ENCODE peak calls at places on chromosomes 16 and 17, in six cellular contexts. Y is GM12878, S is A549, M is K562, O is endothelial cell of umbilical vein, P is HepG2. F is an unnamed sample.
A peak's percentile ranks its signal among the peaks of the same experiment; 100 is the strongest.

GRCh38 chr17:7408341-7408740 is 696 bp downstream of the NLGN2 start:
- DNase-seq in S (no peak), Y (no peak), O (no peak), P (no peak), M (no peak), F (no peak)

GRCh38 chr16:80122155-80122554 is 418.6 kb upstream of the DYNLRB2 start:
- DNase-seq in O (no peak), S (no peak), P (no peak), M (no peak), Y (no peak), F (no peak)

GRCh38 chr17:80986816-80987480 is 4.7 kb upstream of the CHMP6 start:
- DNase-seq in O (no peak), S (no peak), P (no peak), Y (no peak), M (no peak), F (peak; percentile 68)

GRCh38 chr17:76537578-76538280 is at the start of gene CYGB:
- DNase-seq in M (no peak), Y (no peak), P (no peak), O (no peak), S (no peak), F (no peak)

GRCh38 chr16:16828913-16829398 is 450.0 kb downstream of the NPIPA7 start:
- DNase-seq in Y (no peak), P (no peak), S (no peak), M (peak; percentile 65), O (no peak), F (peak; percentile 52)

GRCh38 chr16:57265850-57266530 is 18.5 kb downstream of the PLLP start:
- DNase-seq in M (peak; percentile 72), Y (no peak), P (no peak), S (no peak), O (peak; percentile 83), F (no peak)

GRCh38 chr16:68529931-68530667 is 9.0 kb upstream of the ZFP90 start:
- DNase-seq in S (peak; percentile 99), O (peak; percentile 85), P (peak; percentile 82), M (peak; percentile 68), Y (peak; percentile 62), F (peak; percentile 69)

GRCh38 chr17:30477758-30478115 is 529 bp downstream of the GOSR1 start:
- DNase-seq in P (peak; percentile 9), S (peak; percentile 41), Y (no peak), M (peak; percentile 23), O (no peak), F (no peak)

GRCh38 chr17:77365584-77366186 is 224.9 kb downstream of the SEC14L1 start:
- DNase-seq in Y (no peak), P (no peak), O (peak; percentile 33), S (peak; percentile 80), M (peak; percentile 32), F (peak; percentile 86)

GRCh38 chr17:75486151-75486550 is 29.2 kb downstream of the CASKIN2 start:
- DNase-seq in M (no peak), P (no peak), O (no peak), Y (no peak), S (no peak), F (no peak)

GRCh38 chr16:89577055-89577759 is 1.6 kb downstream of the CPNE7 start:
- DNase-seq in O (no peak), M (no peak), S (no peak), Y (no peak), P (no peak), F (no peak)

GRCh38 chr16:56884026-56884582 is 19.1 kb downstream of the SLC12A3 start:
- DNase-seq in Y (no peak), P (no peak), M (no peak), S (no peak), O (no peak), F (no peak)

GRCh38 chr16:70429888-70430666 is 8.8 kb downstream of the ST3GAL2 start:
- DNase-seq in P (no peak), Y (peak; percentile 70), S (no peak), M (peak; percentile 16), O (no peak), F (peak; percentile 37)
- TF ChIP-seq MYC in P (no peak), Y (no peak), S (no peak), M (no peak), O (no peak), F (no peak)

GRCh38 chr17:36602030-36602737 is 801 bp downstream of the MRM1 start:
- DNase-seq in M (peak; percentile 43), S (no peak), P (no peak), Y (no peak), O (peak; percentile 26), F (peak; percentile 42)

GRCh38 chr17:36600936-36601302 is 464 bp upstream of the MRM1 start:
- DNase-seq in Y (no peak), M (no peak), P (no peak), S (no peak), O (no peak), F (no peak)

GRCh38 chr17:36600477-36600876 is 906 bp upstream of the MRM1 start:
- DNase-seq in P (no peak), M (peak; percentile 87), Y (no peak), O (no peak), S (no peak), F (no peak)

GRCh38 chr17:36602924-36603384 is 1.6 kb downstream of the MRM1 start:
- DNase-seq in M (peak; percentile 89), O (peak; percentile 69), P (peak; percentile 67), Y (peak; percentile 54), S (peak; percentile 78), F (peak; percentile 90)

DNA sequence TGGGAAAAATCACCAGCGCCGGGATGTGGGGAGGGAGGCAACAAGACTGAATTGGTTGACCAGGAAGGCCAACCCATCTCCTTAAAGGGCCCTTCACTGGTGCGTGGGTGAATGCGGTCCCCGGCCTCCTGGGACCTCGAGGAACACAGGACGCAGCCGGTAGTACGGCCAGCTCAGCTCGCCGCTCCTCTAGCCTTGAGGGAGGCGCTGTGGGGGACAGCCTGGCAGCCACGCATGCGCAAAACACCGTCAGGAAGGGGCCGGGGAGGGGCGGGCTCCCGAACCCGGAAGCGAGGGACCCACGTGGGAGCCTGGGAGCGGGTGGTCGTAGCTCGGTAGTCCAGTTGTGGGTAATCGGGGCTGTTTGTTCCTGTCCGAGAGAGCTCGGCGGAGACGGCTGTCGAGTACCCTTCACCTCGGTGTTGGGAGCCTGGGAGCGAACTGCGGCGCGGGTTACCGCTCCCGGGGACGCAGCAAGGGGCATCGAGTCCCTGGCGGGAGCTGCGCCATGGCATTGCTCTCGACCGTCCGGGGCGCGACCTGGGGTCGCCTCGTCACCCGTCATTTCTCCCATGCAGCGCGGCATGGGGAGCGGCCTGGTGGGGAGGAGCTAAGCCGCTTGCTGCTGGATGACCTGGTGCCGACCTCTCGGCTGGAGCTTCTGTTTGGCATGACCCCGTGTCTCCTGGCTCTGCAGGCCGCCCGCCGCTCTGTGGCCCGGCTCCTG is at the start of gene MRM1:
- DNase-seq in Y (peak; percentile 77), O (peak; percentile 93), M (peak; percentile 97), P (peak; percentile 86), S (peak; percentile 89), F (peak; percentile 97)
- TF ChIP-seq POLR2A in Y (peak; percentile 96), O (peak; percentile 98), M (peak; percentile 87), P (peak; percentile 91), S (peak; percentile 97), F (peak; percentile 84)

DNA sequence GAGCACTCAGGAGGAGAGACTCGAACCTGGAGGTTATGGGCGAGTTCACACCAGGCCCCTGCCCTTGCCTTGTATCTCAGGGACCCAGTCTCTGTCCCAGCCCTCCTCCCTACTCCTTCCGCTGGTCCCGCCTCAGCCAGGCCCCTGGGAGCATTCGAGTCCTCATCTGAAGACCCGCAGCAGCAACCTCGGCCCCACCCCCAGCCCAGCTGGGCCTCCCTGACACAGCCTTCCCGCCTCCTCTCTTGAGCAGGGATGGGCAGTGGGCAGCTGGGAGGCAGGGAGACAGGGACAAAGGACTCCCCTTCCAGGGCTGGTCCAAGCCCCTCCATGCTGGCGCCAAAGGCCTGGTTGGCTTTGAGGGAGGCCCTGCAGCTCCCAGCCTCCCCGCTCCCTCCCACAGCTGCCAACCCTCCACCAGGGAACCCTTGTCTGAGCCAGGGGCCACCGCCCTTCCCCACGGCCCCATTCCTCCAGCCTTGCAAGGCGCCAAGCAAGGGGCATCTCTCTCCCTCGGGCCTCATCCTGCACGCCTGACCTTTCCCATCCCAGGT is 15.4 kb upstream of the ZC3H18 start:
- DNase-seq in P (no peak), S (no peak), Y (no peak), M (no peak), O (no peak), F (no peak)
- TF ChIP-seq MYC in P (no peak), S (no peak), Y (no peak), M (no peak), O (no peak), F (no peak)

DNA sequence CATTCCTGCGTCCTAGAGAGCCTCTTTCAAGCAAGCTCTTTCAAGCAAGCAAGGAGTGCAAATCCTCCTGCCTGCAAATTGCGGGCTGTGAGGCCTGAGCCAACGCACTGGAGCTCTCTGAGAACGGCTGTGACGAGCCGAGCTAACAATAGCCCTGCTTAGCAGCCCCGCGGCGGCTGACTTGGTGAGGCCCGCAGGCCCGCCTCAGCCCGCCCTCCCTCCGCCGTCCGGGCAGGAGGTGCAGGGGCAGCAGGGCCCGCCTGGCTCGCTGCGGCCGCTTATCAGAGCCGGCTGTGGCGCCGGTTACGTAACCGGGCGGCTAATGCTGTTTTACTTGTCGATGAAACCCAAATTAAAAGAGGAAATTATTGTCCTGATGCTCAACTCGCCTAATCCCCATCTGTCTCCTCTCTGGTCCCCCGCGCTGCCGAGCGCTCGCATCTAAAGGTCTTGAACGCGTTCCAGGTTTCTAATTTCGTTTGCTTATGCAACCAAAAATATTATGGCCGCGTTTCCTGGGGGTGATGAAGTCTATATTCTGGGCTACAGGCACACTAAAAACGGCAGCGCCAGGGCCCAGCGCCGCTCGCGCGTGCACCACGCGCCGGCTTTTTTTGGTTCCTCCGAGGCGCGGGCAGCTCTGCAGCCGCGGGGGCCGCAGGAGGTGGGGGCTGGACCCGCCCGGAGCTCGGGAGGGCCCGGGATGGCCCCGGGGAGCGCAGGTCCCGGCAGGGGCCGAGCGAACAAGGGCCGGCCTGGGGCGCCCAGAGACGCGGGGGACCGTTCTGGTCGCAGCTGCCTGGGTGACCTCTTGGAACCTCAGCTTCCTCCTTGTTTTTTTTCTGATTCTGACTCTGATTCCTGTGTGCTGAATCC is 65.1 kb upstream of the TOB1 start:
- DNase-seq in S (no peak), M (peak; percentile 78), Y (no peak), O (peak; percentile 82), P (peak; percentile 77), F (peak; percentile 96)
- TF ChIP-seq POLR2A in S (peak; percentile 30), M (no peak), Y (no peak), O (no peak), P (peak; percentile 48), F (no peak)

DNA sequence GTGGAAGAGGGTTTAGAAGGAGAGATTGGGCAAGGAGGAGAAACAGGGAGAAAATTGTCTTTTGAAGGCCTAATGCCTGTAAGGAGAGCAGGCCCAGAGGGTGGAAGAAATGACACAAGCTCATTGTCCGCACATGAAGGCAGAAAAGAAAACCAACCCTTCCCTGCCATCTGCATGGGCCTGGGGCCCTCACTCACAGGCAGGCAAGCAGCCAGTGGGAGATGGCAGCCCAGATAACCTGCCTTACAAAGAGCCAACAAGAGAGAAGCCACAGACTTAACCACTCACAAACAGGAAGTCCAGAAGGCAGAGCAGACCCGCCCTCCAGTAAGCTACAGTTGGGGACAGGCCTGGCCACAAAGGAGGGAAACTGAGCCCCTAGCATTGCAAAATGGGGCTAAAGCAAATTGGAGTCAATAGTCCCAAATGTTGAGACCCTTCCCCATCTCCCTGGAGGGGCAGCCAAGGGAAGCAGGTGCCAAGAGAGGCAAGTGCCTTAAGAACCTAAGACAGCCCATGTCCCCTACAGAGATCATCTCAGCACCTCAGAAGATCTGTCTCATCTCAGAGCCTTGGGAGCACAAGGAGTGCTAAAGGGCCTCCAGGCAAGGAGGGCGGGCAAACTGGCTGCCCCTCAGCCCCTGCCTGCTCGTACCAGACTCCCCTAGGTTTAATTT is 7.3 kb upstream of the TSPOAP1 start:
- DNase-seq in Y (peak; percentile 76), O (no peak), S (no peak), P (peak; percentile 63), M (peak; percentile 89), F (peak; percentile 96)
- TF ChIP-seq MYC in Y (no peak), O (no peak), S (no peak), P (no peak), M (no peak), F (peak; percentile 86)

GRCh38 chr17:13601776-13602551 is at the start of gene HS3ST3A1:
- DNase-seq in O (no peak), P (no peak), M (peak; percentile 83), S (no peak), Y (no peak), F (peak; percentile 93)
- TF ChIP-seq POLR2A in O (no peak), P (no peak), M (peak; percentile 60), S (no peak), Y (no peak), F (no peak)

F was measured in NB4.